ENCODE peak calls at places on chromosome 21, in ten cellular contexts. M is esophagus squamous epithelium; H is kidney; J is CD4-positive, CD25-positive, alpha-beta regulatory T cell; W is Peyer's patch; I is psoas muscle; U is Panc1; C is left lung; N is osteoblast; P is BE2C. X is an unnamed sample.
A peak's percentile ranks its signal among the peaks of the same experiment; 100 is the strongest.

GRCh38 chr21:25283720-25284119 is 323.6 kb downstream of the MRPL39 start:
- DNase-seq in M (no peak), C (no peak), J (no peak), H (no peak), U (no peak), P (peak; percentile 25), N (peak; percentile 51), I (no peak), W (no peak), X (no peak)

GRCh38 chr21:41170442-41170841 is 2.5 kb downstream of the BACE2 start:
- DNase-seq in W (peak; percentile 65), I (peak; percentile 23), J (no peak), P (no peak), N (peak; percentile 81), M (no peak), U (peak; percentile 8), H (no peak), C (no peak), X (no peak)

GRCh38 chr21:32921632-32922230 is 104.0 kb upstream of the OLIG2 start:
- DNase-seq in U (no peak), C (peak; percentile 87), M (no peak), I (peak; percentile 16), P (peak; percentile 59), N (peak; percentile 72), J (peak; percentile 26), H (no peak), W (no peak), X (peak; percentile 26)

GRCh38 chr21:17775431-17776126 is 43.6 kb downstream of the C21orf91 start:
- DNase-seq in U (no peak), N (no peak), H (peak; percentile 68), J (peak; percentile 58), P (no peak), W (no peak), M (no peak), I (no peak), C (peak; percentile 46), X (peak; percentile 59)

GRCh38 chr21:30962013-30962412 is 76.3 kb downstream of the KRTAP19-8 start:
- DNase-seq in J (no peak), I (no peak), C (no peak), M (no peak), N (no peak), H (no peak), W (no peak), U (no peak), P (no peak), X (no peak)

GRCh38 chr21:25509862-25510261 is 97.4 kb downstream of the MRPL39 start:
- DNase-seq in U (no peak), N (no peak), P (no peak), W (no peak), I (no peak), J (no peak), C (no peak), H (no peak), M (no peak), X (no peak)

GRCh38 chr21:34072145-34073031 is 990 bp upstream of the MRPS6 start:
- DNase-seq in W (no peak), U (no peak), M (no peak), I (peak; percentile 72), P (no peak), J (no peak), C (no peak), N (no peak), H (no peak), X (peak; percentile 7)

GRCh38 chr21:28790335-28790734 is 202.3 kb downstream of the LTN1 start:
- DNase-seq in W (no peak), P (no peak), I (no peak), N (no peak), C (no peak), U (no peak), H (no peak), M (no peak), J (no peak), X (no peak)

GRCh38 chr21:21973806-21974205 is 975.6 kb downstream of the NCAM2 start:
- DNase-seq in U (no peak), C (no peak), N (peak; percentile 0), W (no peak), I (no peak), P (no peak), J (no peak), H (no peak), M (no peak), X (no peak)
- H3K9me3 ChIP-seq in U (no peaks in the 10 kb centered on the region), C (no peaks in the 10 kb centered on the region), N (no peaks in the 10 kb centered on the region), W (no peaks in the 10 kb centered on the region), I (peaks cover 6% of the 10 kb centered on the region), P (no peaks in the 10 kb centered on the region), J (peaks cover 7% of the 10 kb centered on the region), H (no peaks in the 10 kb centered on the region), M (no peaks in the 10 kb centered on the region), X (no peaks in the 10 kb centered on the region)

GRCh38 chr21:40015818-40016217 is 148.6 kb downstream of the PCP4 start:
- DNase-seq in H (no peak), C (no peak), N (no peak), M (no peak), P (no peak), I (no peak), J (no peak), U (no peak), W (no peak), X (no peak)

GRCh38 chr21:40019076-40019475 is 151.8 kb downstream of the PCP4 start:
- DNase-seq in H (no peak), C (no peak), W (no peak), P (no peak), M (no peak), U (no peak), N (no peak), J (no peak), I (no peak), X (no peak)

GRCh38 chr21:40016667-40017066 is 149.4 kb downstream of the PCP4 start:
- DNase-seq in C (no peak), N (no peak), I (no peak), M (no peak), J (no peak), P (no peak), U (no peak), H (no peak), W (no peak), X (no peak)

GRCh38 chr21:40014394-40014793 is 147.2 kb downstream of the PCP4 start:
- DNase-seq in H (no peak), M (no peak), N (no peak), P (no peak), U (no peak), C (no peak), I (no peak), J (no peak), W (no peak), X (no peak)

GRCh38 chr21:40016234-40016633 is 149.0 kb downstream of the PCP4 start:
- DNase-seq in I (no peak), U (no peak), N (no peak), H (no peak), C (no peak), J (no peak), M (no peak), W (no peak), P (no peak), X (no peak)
- H3K9me3 ChIP-seq in I (no peaks in the 10 kb centered on the region), U (no peaks in the 10 kb centered on the region), N (peaks cover 2% of the 10 kb centered on the region), H (no peaks in the 10 kb centered on the region), C (no peaks in the 10 kb centered on the region), J (no peaks in the 10 kb centered on the region), M (no peaks in the 10 kb centered on the region), W (no peaks in the 10 kb centered on the region), P (no peaks in the 10 kb centered on the region), X (no peaks in the 10 kb centered on the region)

GRCh38 chr21:20040768-20041167 is 957.4 kb upstream of the NCAM2 start:
- DNase-seq in W (no peak), J (no peak), P (no peak), U (no peak), N (no peak), C (no peak), H (no peak), I (no peak), M (no peak), X (no peak)
- H3K9me3 ChIP-seq in W (no peaks in the 10 kb centered on the region), J (peaks cover 17% of the 10 kb centered on the region), P (no peaks in the 10 kb centered on the region), U (no peaks in the 10 kb centered on the region), N (no peaks in the 10 kb centered on the region), C (no peaks in the 10 kb centered on the region), H (no peaks in the 10 kb centered on the region), I (no peaks in the 10 kb centered on the region), M (no peaks in the 10 kb centered on the region), X (no peaks in the 10 kb centered on the region)

GRCh38 chr21:39535646-39536437 is 76.9 kb upstream of the B3GALT5 start:
- DNase-seq in N (no peak), J (no peak), C (no peak), U (no peak), I (no peak), W (no peak), M (no peak), P (no peak), H (no peak), X (no peak)

GRCh38 chr21:39533545-39534226 is 79.1 kb upstream of the B3GALT5 start:
- DNase-seq in I (no peak), U (no peak), H (no peak), W (no peak), N (no peak), M (no peak), P (no peak), J (no peak), C (no peak), X (no peak)

GRCh38 chr21:39536835-39537234 is 75.9 kb upstream of the B3GALT5 start:
- DNase-seq in C (no peak), P (no peak), I (no peak), J (no peak), W (no peak), M (no peak), H (no peak), U (no peak), N (no peak), X (no peak)

GRCh38 chr21:39538453-39539042 is 74.2 kb upstream of the B3GALT5 start:
- DNase-seq in C (no peak), M (no peak), W (no peak), P (no peak), U (no peak), N (no peak), J (no peak), I (no peak), H (no peak), X (no peak)

GRCh38 chr21:39537571-39537970 is 75.2 kb upstream of the B3GALT5 start:
- DNase-seq in I (no peak), C (no peak), H (no peak), J (no peak), W (no peak), N (no peak), U (no peak), M (no peak), P (no peak), X (no peak)
- H3K9me3 ChIP-seq in I (no peaks in the 10 kb centered on the region), C (no peaks in the 10 kb centered on the region), H (no peaks in the 10 kb centered on the region), J (no peaks in the 10 kb centered on the region), W (no peaks in the 10 kb centered on the region), N (no peaks in the 10 kb centered on the region), U (no peaks in the 10 kb centered on the region), M (no peaks in the 10 kb centered on the region), P (no peaks in the 10 kb centered on the region), X (no peaks in the 10 kb centered on the region)

X was measured in T-helper 17 cell.